ENCODE peak calls at places on chromosome 6, in five cellular contexts. U is body of pancreas, S is tibial nerve, N is adrenal gland, C is ovary. T is an unnamed sample.

GRCh38 chr6:46380152-46380807 is 111.0 kb downstream of the RCAN2 start:
- DNase-seq in N (no peak), U (no peak), S (no peak), C (no peak), T (no peak)

GRCh38 chr6:115753446-115753845 is 307.2 kb downstream of the FRK start:
- DNase-seq in U (no peak), N (no peak), C (no peak), S (no peak), T (no peak)

GRCh38 chr6:122184260-122184934 is 215.1 kb upstream of the HSF2 start:
- DNase-seq in C (no peak), N (no peak), S (no peak), U (no peak), T (no peak)

GRCh38 chr6:152723398-152723797 is 25.7 kb downstream of the MYCT1 start:
- DNase-seq in N (no peak), S (no peak), U (no peak), C (no peak), T (no peak)

GRCh38 chr6:127464881-127465459 is 5.8 kb upstream of the KIAA0408 start:
- DNase-seq in S (peak; percentile 61), N (peak; percentile 86), C (peak; percentile 70), U (peak; percentile 75), T (peak; percentile 63)

GRCh38 chr6:105458552-105458951 is 55.7 kb upstream of the PREP start:
- DNase-seq in S (no peak), U (no peak), N (no peak), C (no peak), T (no peak)

GRCh38 chr6:44494011-44494501 is 106.5 kb downstream of the CDC5L start:
- DNase-seq in S (no peak), C (no peak), N (peak; percentile 27), U (no peak), T (no peak)

GRCh38 chr6:19322691-19323470 is 514.3 kb upstream of the ID4 start:
- DNase-seq in N (no peak), C (no peak), U (no peak), S (no peak), T (no peak)

GRCh38 chr6:11367638-11368199 is 135.3 kb upstream of the NEDD9 start:
- DNase-seq in C (no peak), S (no peak), N (no peak), U (peak; percentile 44), T (no peak)

GRCh38 chr6:168427184-168427583 is 13.8 kb upstream of the SMOC2 start:
- DNase-seq in C (no peak), U (no peak), S (no peak), N (no peak), T (no peak)

GRCh38 chr6:4225207-4225872 is 90.0 kb upstream of the ECI2 start:
- DNase-seq in C (no peak), N (no peak), U (no peak), S (no peak), T (no peak)

GRCh38 chr6:33634986-33635385 is 13.9 kb downstream of the ITPR3 start:
- DNase-seq in N (no peak), C (no peak), U (no peak), S (no peak), T (no peak)

GRCh38 chr6:134521116-134521501 is 203.2 kb upstream of the SGK1 start:
- DNase-seq in C (no peak), N (no peak), S (no peak), U (no peak), T (no peak)

GRCh38 chr6:163744256-163744925 is 329.9 kb downstream of the QKI start:
- DNase-seq in N (no peak), U (no peak), C (no peak), S (no peak), T (no peak)

GRCh38 chr6:148464319-148465010 is 121.8 kb downstream of the SASH1 start:
- DNase-seq in N (peak; percentile 88), C (peak; percentile 79), S (peak; percentile 94), U (peak; percentile 65), T (peak; percentile 45)

GRCh38 chr6:17311595-17312311 is 30.6 kb downstream of the RBM24 start:
- DNase-seq in C (no peak), S (no peak), N (no peak), U (peak; percentile 6), T (peak; percentile 56)

GRCh38 chr6:13696226-13696625 is 15.4 kb downstream of the RANBP9 start:
- DNase-seq in U (no peak), S (no peak), N (no peak), C (no peak), T (no peak)

GRCh38 chr6:170049641-170050491 is 241.0 kb downstream of the DLL1 start:
- DNase-seq in N (peak; percentile 91), U (peak; percentile 78), C (peak; percentile 91), S (peak; percentile 73), T (peak; percentile 88)

GRCh38 chr6:68032217-68032616 is 602.9 kb upstream of the ADGRB3 start:
- DNase-seq in U (no peak), S (no peak), N (no peak), C (no peak), T (no peak)

GRCh38 chr6:73262701-73263569 is at the start of gene KHDC1:
- DNase-seq in U (peak; percentile 34), S (no peak), C (peak; percentile 73), N (peak; percentile 58), T (peak; percentile 14)

GRCh38 chr6:100230976-100231316 is 233.8 kb downstream of the SIM1 start:
- DNase-seq in C (no peak), S (no peak), U (no peak), N (no peak), T (no peak)

GRCh38 chr6:21827425-21828192 is 234.1 kb downstream of the SOX4 start:
- DNase-seq in S (no peak), U (no peak), C (no peak), N (no peak), T (no peak)

GRCh38 chr6:12570461-12571030 is 146.0 kb upstream of the PHACTR1 start:
- DNase-seq in C (no peak), N (no peak), S (no peak), U (no peak), T (no peak)

GRCh38 chr6:28207244-28208179 is 17.6 kb upstream of the ZSCAN9 start:
- DNase-seq in S (no peak), U (no peak), N (no peak), C (no peak), T (no peak)

GRCh38 chr6:42911171-42912021 is 4.5 kb upstream of the PTCRA start:
- DNase-seq in N (no peak), U (no peak), C (no peak), S (no peak), T (no peak)

GRCh38 chr6:157929076-157929475 is 52.6 kb upstream of the SYNJ2 start:
- DNase-seq in U (no peak), C (no peak), S (no peak), N (no peak), T (no peak)

GRCh38 chr6:157804448-157805327 is 18.4 kb upstream of the SNX9 start:
- DNase-seq in C (no peak), S (no peak), U (no peak), N (no peak), T (no peak)

GRCh38 chr6:134295953-134296553 is 21.9 kb downstream of the SGK1 start:
- DNase-seq in C (peak; percentile 54), U (peak; percentile 64), S (peak; percentile 59), N (peak; percentile 92), T (no peak)

GRCh38 chr6:52570291-52570700 is 6.6 kb downstream of the TRAM2 start:
- DNase-seq in N (no peak), C (peak; percentile 46), S (no peak), U (no peak), T (no peak)

GRCh38 chr6:133769463-133769862 is 119.5 kb upstream of the TCF21 start:
- DNase-seq in C (no peak), U (no peak), S (no peak), N (no peak), T (no peak)

GRCh38 chr6:73610444-73611275 is 43.1 kb downstream of the SLC17A5 start:
- DNase-seq in S (peak; percentile 11), C (no peak), N (no peak), U (no peak), T (no peak)

GRCh38 chr6:84137989-84138575 is 89.4 kb downstream of the CEP162 start:
- DNase-seq in S (no peak), N (no peak), C (no peak), U (no peak), T (no peak)

GRCh38 chr6:111818539-111819226 is 54.6 kb downstream of the FYN start:
- DNase-seq in N (no peak), S (no peak), C (no peak), U (no peak), T (no peak)

DNA sequence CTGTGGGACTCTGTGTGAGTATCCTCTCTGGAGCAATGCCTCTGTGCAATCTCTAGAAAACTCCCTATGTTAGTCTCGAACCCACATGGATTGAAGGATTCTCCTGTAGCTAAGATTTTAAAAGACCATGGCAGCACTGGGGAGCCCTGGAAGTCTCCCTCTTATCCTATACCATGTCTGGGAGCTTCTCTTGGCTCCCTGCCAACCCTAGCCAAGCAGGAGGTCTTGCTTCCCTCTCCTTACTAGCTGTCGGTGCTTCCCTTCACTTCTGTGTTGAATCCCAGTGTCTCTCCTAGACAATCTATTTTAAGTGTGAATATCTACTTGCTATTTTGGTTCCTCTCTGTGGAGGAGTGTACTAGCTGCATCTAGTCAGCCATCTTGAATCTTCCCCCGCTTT is 118.8 kb upstream of the NRN1 start:
- DNase-seq in C (no peak), S (no peak), N (no peak), U (no peak), T (no peak)
- H3K4me3 ChIP-seq in C (no peak overlapping the region), S (no peak overlapping the region), N (no peak overlapping the region), U (no peak overlapping the region), T (no peak overlapping the region)

DNA sequence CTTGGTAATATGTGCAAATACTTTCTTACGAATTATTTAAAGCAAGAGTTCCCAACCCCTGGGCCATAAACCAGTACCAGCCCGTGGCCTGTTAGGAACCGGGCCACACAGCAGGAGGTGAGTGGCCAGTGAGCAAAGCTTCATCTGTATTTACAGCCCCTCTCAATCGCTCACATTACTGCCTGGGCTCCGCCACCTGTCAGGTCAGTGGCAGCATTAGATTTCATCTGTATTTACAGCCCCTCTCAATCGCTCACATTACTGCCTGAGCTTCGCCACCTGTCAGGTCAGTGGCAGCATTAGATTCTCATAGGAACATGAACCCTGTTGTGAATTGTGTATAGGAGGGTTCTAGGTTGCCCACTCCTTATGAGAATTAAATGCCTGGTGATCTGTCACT is 142.0 kb downstream of the RNASET2 start:
- DNase-seq in U (no peak), C (no peak), N (no peak), S (no peak), T (no peak)
- TF ChIP-seq POLR2A in U (no peak), C (no peak), N (no peak), S (no peak), T (no peak)

GRCh38 chr6:155041781-155042279 is 46.7 kb downstream of the TIAM2 start:
- DNase-seq in U (peak; percentile 5), C (peak; percentile 39), N (peak; percentile 57), S (no peak), T (no peak)
- H3K4me3 ChIP-seq in U (no peak overlapping the region), C (no peak overlapping the region), N (no peak overlapping the region), S (no peak overlapping the region), T (no peak overlapping the region)

GRCh38 chr6:14711056-14711703 is 534.7 kb upstream of the JARID2 start:
- DNase-seq in N (peak; percentile 66), U (peak; percentile 58), S (no peak), C (no peak), T (no peak)
- TF ChIP-seq POLR2A in N (no peak), U (no peak), S (no peak), C (no peak), T (no peak)

T was measured in gastrocnemius medialis.